ENCODE peak calls at places on chromosomes 4 and X, in seven cellular contexts. S is WTC11, F is spleen, G is NCI-H82, K is AG10803, C is NCI-H2081, B is NCI-H748 treated with DMSO at 0.1 percent for 48 hours. Y is an unnamed sample.

GRCh38 chr4:110510955-110511544 is 35.1 kb downstream of the ENPEP start:
- DNase-seq in B (peak; percentile 7), S (no peak), K (peak; percentile 63), C (peak; percentile 24), F (no peak), G (peak; percentile 76), Y (peak; percentile 67)

GRCh38 chrX:141439651-141440050 is 144.9 kb downstream of the SPANXA1 start:
- DNase-seq in G (no peak), C (no peak), S (no peak), F (no peak), K (peak; percentile 15), B (no peak), Y (no peak)

GRCh38 chrX:154056739-154057367 is 37.2 kb upstream of the IRAK1 start:
- DNase-seq in F (no peak), S (no peak), K (peak; percentile 36), C (no peak), B (no peak), G (no peak), Y (no peak)

GRCh38 chrX:13994104-13994503 is 35.6 kb downstream of the GEMIN8 start:
- DNase-seq in B (no peak), F (no peak), K (no peak), C (no peak), S (no peak), G (no peak), Y (no peak)

GRCh38 chr4:10115657-10116624 is 658 bp downstream of the WDR1 start:
- DNase-seq in F (peak; percentile 95), G (peak; percentile 63), C (peak; percentile 7), S (peak; percentile 61), B (no peak), K (no peak), Y (no peak)

GRCh38 chr4:88960576-88960975 is 96.4 kb downstream of the FAM13A start:
- DNase-seq in G (no peak), B (no peak), K (no peak), C (no peak), F (no peak), S (no peak), Y (no peak)

GRCh38 chrX:40524423-40524822 is 56.3 kb upstream of the ATP6AP2 start:
- DNase-seq in G (no peak), B (no peak), S (no peak), K (peak; percentile 15), F (no peak), C (no peak), Y (no peak)

GRCh38 chr4:84451546-84451945 is 47.5 kb downstream of the NKX6-1 start:
- DNase-seq in G (peak; percentile 5), F (no peak), B (no peak), S (no peak), C (no peak), K (peak; percentile 7), Y (no peak)

GRCh38 chr4:181259081-181259480 is 984.1 kb upstream of the TENM3 start:
- DNase-seq in C (no peak), F (no peak), S (no peak), G (no peak), B (no peak), K (no peak), Y (no peak)

GRCh38 chr4:25446611-25447010 is 69.5 kb downstream of the ANAPC4 start:
- DNase-seq in G (no peak), B (no peak), S (no peak), F (no peak), C (no peak), K (no peak), Y (no peak)

GRCh38 chr4:83599183-83599582 is 63.3 kb downstream of the GPAT3 start:
- DNase-seq in S (no peak), G (peak; percentile 40), C (no peak), K (peak; percentile 3), F (no peak), B (no peak), Y (no peak)